ENCODE peak calls at places on chromosomes 7 and 10, in ten cellular contexts. N is GM23248; P is fibroblast of the conjunctiva; T is caudate nucleus; U is testis; M is activated T-helper 1 cell treated with anti-CD3 and anti-CD28 coated beads, Interleukin-2, amount 50 U/mL, for 16 hours; L is brain microvascular endothelial cell; H is stimulated activated CD4-positive, alpha-beta T cell treated with anti-CD3 and anti-CD28 coated beads, TNF-alpha, amount 100 ng/mL, for 4 hours; B is astrocyte of the cerebellum; F is LoVo. J is an unnamed sample.
A peak's percentile ranks its signal among the peaks of the same experiment; 100 is the strongest.

GRCh38 chr10:133456041-133456951 is 2.6 kb downstream of the SCART1 start:
- DNase-seq in N (no peak), P (no peak), T (no peak), U (no peak), M (no peak), L (no peak), H (no peak), B (no peak), F (no peak), J (no peak)

GRCh38 chr10:132446661-132447445 is 49.9 kb downstream of the PWWP2B start:
- DNase-seq in N (peak; percentile 57), P (no peak), T (no peak), U (peak; percentile 64), M (peak; percentile 49), L (no peak), H (peak; percentile 39), B (no peak), F (peak; percentile 50), J (peak; percentile 25)

GRCh38 chr10:24209421-24209770 is 458 bp downstream of the KIAA1217 start:
- DNase-seq in N (peak; percentile 77), P (no peak), T (no peak), U (no peak), M (no peak), L (peak; percentile 32), H (no peak), B (no peak), F (no peak), J (no peak)

GRCh38 chr10:101695404-101695732 is 398 bp upstream of the FBXW4 start:
- DNase-seq in N (no peak), P (no peak), T (no peak), U (no peak), M (no peak), L (no peak), H (no peak), B (no peak), F (no peak), J (no peak)

GRCh38 chr7:35555934-35556333 is 139.0 kb downstream of the HERPUD2 start:
- DNase-seq in N (peak; percentile 6), P (no peak), T (no peak), U (no peak), M (no peak), L (no peak), H (no peak), B (no peak), F (peak; percentile 31), J (no peak)

GRCh38 chr10:97175586-97175985 is 10.2 kb downstream of the SLIT1 start:
- DNase-seq in N (no peak), P (no peak), T (no peak), U (no peak), M (no peak), L (no peak), H (no peak), B (no peak), F (no peak), J (no peak)

GRCh38 chr10:5800782-5801181 is 12.5 kb downstream of the GDI2 start:
- DNase-seq in N (no peak), P (no peak), T (no peak), U (no peak), M (no peak), L (no peak), H (no peak), B (no peak), F (no peak), J (no peak)

GRCh38 chr10:25405871-25406270 is 231.1 kb downstream of the GPR158 start:
- DNase-seq in N (no peak), P (no peak), T (no peak), U (no peak), M (no peak), L (no peak), H (no peak), B (no peak), F (no peak), J (no peak)

GRCh38 chr7:129851810-129852209 is 101.0 kb downstream of the UBE2H start:
- DNase-seq in N (no peak), P (no peak), T (no peak), U (no peak), M (no peak), L (no peak), H (no peak), B (no peak), F (no peak), J (no peak)

GRCh38 chr7:33868151-33868550 is 37.2 kb upstream of the BMPER start:
- DNase-seq in N (peak; percentile 88), P (no peak), T (no peak), U (no peak), M (no peak), L (peak; percentile 69), H (no peak), B (no peak), F (no peak), J (no peak)

GRCh38 chr10:22505923-22506685 is 160.8 kb downstream of the SPAG6 start:
- DNase-seq in N (peak; percentile 29), P (no peak), T (no peak), U (peak; percentile 18), M (no peak), L (no peak), H (peak; percentile 37), B (no peak), F (no peak), J (no peak)

GRCh38 chr10:97572214-97572989 is at the start of gene ANKRD2:
- DNase-seq in N (peak; percentile 86), P (peak; percentile 74), T (peak; percentile 67), U (peak; percentile 84), M (no peak), L (peak; percentile 53), H (peak; percentile 23), B (peak; percentile 56), F (peak; percentile 57), J (no peak)

GRCh38 chr10:88033380-88033779 is 170.0 kb downstream of the PTEN start:
- DNase-seq in N (no peak), P (no peak), T (no peak), U (no peak), M (no peak), L (no peak), H (no peak), B (no peak), F (no peak), J (no peak)

GRCh38 chr10:12264204-12264908 is 68.4 kb downstream of the CDC123 start:
- DNase-seq in N (peak; percentile 82), P (peak; percentile 38), T (peak; percentile 47), U (peak; percentile 88), M (peak; percentile 53), L (peak; percentile 82), H (peak; percentile 59), B (peak; percentile 27), F (peak; percentile 59), J (no peak)

GRCh38 chr7:21543528-21544302 is 876 bp downstream of the DNAH11 start:
- DNase-seq in N (peak; percentile 7), P (no peak), T (no peak), U (peak; percentile 18), M (no peak), L (no peak), H (no peak), B (no peak), F (no peak), J (no peak)

GRCh38 chr7:150668472-150668911 is 17.0 kb upstream of the GIMAP2 start:
- DNase-seq in N (no peak), P (no peak), T (no peak), U (no peak), M (peak; percentile 43), L (no peak), H (peak; percentile 53), B (no peak), F (no peak), J (no peak)

GRCh38 chr7:101507791-101508252 is 121.3 kb downstream of the MYL10 start:
- DNase-seq in N (peak; percentile 62), P (peak; percentile 24), T (no peak), U (no peak), M (no peak), L (peak; percentile 16), H (no peak), B (peak; percentile 13), F (peak; percentile 71), J (no peak)

GRCh38 chr10:23037561-23037960 is 57.8 kb upstream of the MSRB2 start:
- DNase-seq in N (no peak), P (no peak), T (peak; percentile 25), U (no peak), M (no peak), L (no peak), H (no peak), B (no peak), F (no peak), J (no peak)

GRCh38 chr10:3395487-3395886 is 222.9 kb upstream of the PITRM1 start:
- DNase-seq in N (no peak), P (no peak), T (no peak), U (no peak), M (no peak), L (no peak), H (no peak), B (no peak), F (no peak), J (no peak)

GRCh38 chr7:94436018-94436604 is 41.4 kb downstream of the COL1A2 start:
- DNase-seq in N (peak; percentile 87), P (peak; percentile 79), T (no peak), U (peak; percentile 87), M (peak; percentile 17), L (peak; percentile 73), H (no peak), B (peak; percentile 78), F (peak; percentile 79), J (peak; percentile 10)

GRCh38 chr10:58631715-58632114 is 119.0 kb downstream of the BICC1 start:
- DNase-seq in N (no peak), P (no peak), T (no peak), U (no peak), M (no peak), L (no peak), H (no peak), B (no peak), F (no peak), J (no peak)